ENCODE peak calls at places on chromosomes 3 and 15, in six cellular contexts. L, F, A, Y, U and I are unnamed samples.

GRCh38 chr15:89777073-89777820 is 1.1 kb downstream of the MESP2 start:
- DNase-seq in A (no peak), Y (no peak), L (no peak), U (no peak), F (no peak), I (no peak)

GRCh38 chr15:84894743-84895425 is 10.4 kb downstream of the SLC28A1 start:
- DNase-seq in A (no peak), Y (no peak), L (no peak), F (no peak), U (no peak), I (no peak)

GRCh38 chr3:72977463-72977862 is 19.1 kb upstream of the PPP4R2 start:
- DNase-seq in F (no peak), U (no peak), A (no peak), Y (no peak), L (no peak), I (no peak)

GRCh38 chr3:159499031-159499793 is 489.4 kb upstream of the IL12A start:
- DNase-seq in Y (no peak), A (no peak), U (no peak), F (no peak), L (no peak), I (no peak)

GRCh38 chr15:44092221-44092620 is 102.8 kb downstream of the FRMD5 start:
- DNase-seq in U (no peak), Y (no peak), A (no peak), L (no peak), F (no peak), I (no peak)

GRCh38 chr3:29484633-29485032 is 203.8 kb downstream of the RBMS3 start:
- DNase-seq in L (no peak), Y (no peak), F (no peak), A (no peak), U (no peak), I (no peak)

GRCh38 chr3:127886276-127886862 is 28.7 kb upstream of the KBTBD12 start:
- DNase-seq in F (no peak), L (no peak), A (no peak), U (no peak), Y (no peak), I (no peak)

GRCh38 chr3:18046531-18046930 is 304.1 kb upstream of the TBC1D5 start:
- DNase-seq in Y (no peak), U (no peak), F (no peak), A (no peak), L (no peak), I (no peak)

GRCh38 chr3:116280130-116280740 is 165.1 kb downstream of the LSAMP start:
- DNase-seq in Y (no peak), U (no peak), F (no peak), L (no peak), A (no peak), I (no peak)

GRCh38 chr3:101850327-101851048 is 1.2 kb downstream of the NFKBIZ start:
- DNase-seq in F (peak; percentile 65), U (no peak), A (no peak), Y (no peak), L (peak; percentile 51), I (peak; percentile 53)

GRCh38 chr3:122281891-122282290 is 43.2 kb upstream of the CSTA start:
- DNase-seq in A (no peak), U (no peak), L (no peak), F (no peak), Y (no peak), I (no peak)

GRCh38 chr15:48366574-48367312 is 35.5 kb downstream of the DUT start:
- DNase-seq in F (no peak), Y (no peak), L (no peak), U (no peak), A (peak; percentile 6), I (no peak)

GRCh38 chr15:52031542-52031941 is 12.5 kb downstream of the MAPK6 start:
- DNase-seq in L (no peak), U (no peak), Y (no peak), A (no peak), F (no peak), I (no peak)

GRCh38 chr3:136070953-136071949 is 105.7 kb downstream of the PPP2R3A start:
- DNase-seq in F (no peak), Y (no peak), L (peak; percentile 2), A (no peak), U (no peak), I (peak; percentile 35)

GRCh38 chr3:195040773-195041520 is 230.0 kb downstream of the XXYLT1 start:
- DNase-seq in Y (peak; percentile 44), L (no peak), U (no peak), A (peak; percentile 55), F (no peak), I (no peak)

GRCh38 chr3:71488391-71488809 is 95.1 kb downstream of the FOXP1 start:
- DNase-seq in U (no peak), F (no peak), Y (no peak), L (no peak), A (no peak), I (peak; percentile 58)
- H2AFZ ChIP-seq in U (no peak overlapping the region), F (no peak overlapping the region), Y (no peak overlapping the region), L (no peak overlapping the region), A (no peak overlapping the region), I (no peak overlapping the region)

GRCh38 chr15:67121725-67122600 is 56.6 kb downstream of the SMAD3 start:
- DNase-seq in L (no peak), U (no peak), A (no peak), Y (no peak), F (no peak), I (no peak)

GRCh38 chr15:67118808-67119207 is 53.4 kb downstream of the SMAD3 start:
- DNase-seq in Y (no peak), L (peak; percentile 50), F (no peak), A (no peak), U (no peak), I (no peak)

GRCh38 chr15:67119238-67119846 is 53.9 kb downstream of the SMAD3 start:
- DNase-seq in A (no peak), Y (no peak), L (no peak), F (no peak), U (no peak), I (no peak)

GRCh38 chr15:67120009-67120838 is 54.8 kb downstream of the SMAD3 start:
- DNase-seq in L (no peak), A (no peak), F (no peak), Y (no peak), U (no peak), I (peak; percentile 48)

GRCh38 chr15:67120839-67121540 is 55.6 kb downstream of the SMAD3 start:
- DNase-seq in L (peak; percentile 47), Y (no peak), F (peak; percentile 51), A (no peak), U (no peak), I (peak; percentile 98)
- TF ChIP-seq POLR2AphosphoS5 in L (no peak), Y (peak; percentile 14), F (peak; percentile 55), A (no peak), U (no peak), I (peak; percentile 84)

GRCh38 chr3:153055779-153056178 is 106.2 kb upstream of the RAP2B start:
- DNase-seq in Y (no peak), U (no peak), F (no peak), A (no peak), L (no peak), I (no peak)
- TF ChIP-seq POLR2A in Y (no peak), U (no peak), F (no peak), A (no peak), L (no peak), I (no peak)

GRCh38 chr3:42014949-42015533 is 53.1 kb upstream of the ULK4 start:
- DNase-seq in A (peak; percentile 85), F (no peak), U (no peak), L (peak; percentile 33), Y (no peak), I (peak; percentile 66)

GRCh38 chr3:42012935-42013651 is 51.2 kb upstream of the ULK4 start:
- DNase-seq in L (peak; percentile 87), F (peak; percentile 86), U (no peak), A (peak; percentile 37), Y (peak; percentile 18), I (peak; percentile 72)

GRCh38 chr3:42014443-42014945 is 52.6 kb upstream of the ULK4 start:
- DNase-seq in Y (no peak), U (no peak), L (peak; percentile 45), F (no peak), A (no peak), I (peak; percentile 57)

GRCh38 chr3:42012378-42012934 is 50.6 kb upstream of the ULK4 start:
- DNase-seq in U (no peak), F (no peak), A (no peak), L (no peak), Y (no peak), I (no peak)

DNA sequence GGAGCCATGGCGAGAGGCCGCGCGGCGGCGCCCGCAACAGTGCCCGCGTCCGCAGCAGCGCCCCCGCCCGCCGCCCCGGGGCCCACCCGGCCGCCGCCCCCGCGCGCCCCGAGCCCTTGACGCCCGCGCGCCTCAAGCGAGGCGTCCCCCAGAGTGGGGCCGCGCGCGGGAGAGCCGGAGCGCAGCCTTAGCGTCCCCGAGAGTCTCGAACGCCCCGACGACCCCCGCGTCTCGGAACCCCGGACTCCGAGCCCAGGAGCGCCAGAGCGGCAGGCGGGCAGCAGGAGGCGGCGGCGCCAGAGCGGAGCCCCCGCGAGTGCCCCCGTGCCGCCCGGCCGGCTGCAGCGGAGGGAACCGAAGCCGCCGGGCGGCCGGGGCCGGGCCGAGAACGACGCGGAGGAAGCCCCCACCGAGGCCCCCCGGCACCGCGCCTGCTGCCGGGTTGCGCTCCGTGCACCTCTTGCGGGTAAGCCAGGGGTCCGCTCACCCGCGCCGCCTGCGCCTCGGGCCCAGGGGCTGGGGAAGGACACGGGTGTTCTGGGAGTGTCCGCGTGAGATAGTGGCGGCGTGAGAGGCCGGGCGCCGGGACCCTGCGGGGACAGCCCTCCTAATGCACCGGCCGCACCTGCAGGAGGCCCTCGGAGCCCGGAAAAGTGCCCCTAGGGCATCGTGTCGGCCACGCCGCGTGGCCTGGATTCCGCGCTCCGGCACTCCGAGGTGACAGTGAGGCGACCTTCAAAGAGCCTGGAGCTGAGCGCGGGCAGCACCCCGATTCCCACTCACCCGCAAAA is 51.9 kb upstream of the ULK4 start:
- DNase-seq in L (peak; percentile 45), Y (no peak), A (no peak), U (no peak), F (no peak), I (no peak)
- H2AFZ ChIP-seq in L (peak overlapping the region; percentile 79), Y (no peak overlapping the region), A (no peak overlapping the region), U (no peak overlapping the region), F (peak overlapping the region; percentile 3), I (peak overlapping the region; percentile 33)

GRCh38 chr3:118102737-118103136 is 931.9 kb downstream of the IGSF11 start:
- DNase-seq in F (no peak), Y (no peak), L (no peak), U (no peak), A (no peak), I (no peak)

GRCh38 chr3:118098818-118099217 is 935.8 kb downstream of the IGSF11 start:
- DNase-seq in Y (no peak), L (no peak), U (no peak), A (no peak), F (no peak), I (no peak)

GRCh38 chr3:118097226-118097625 is 937.4 kb downstream of the IGSF11 start:
- DNase-seq in A (no peak), U (no peak), Y (no peak), F (no peak), L (no peak), I (no peak)

GRCh38 chr3:118101891-118102290 is 932.8 kb downstream of the IGSF11 start:
- DNase-seq in F (no peak), Y (no peak), A (no peak), U (no peak), L (no peak), I (no peak)

GRCh38 chr3:118097660-118098059 is 937.0 kb downstream of the IGSF11 start:
- DNase-seq in Y (no peak), U (no peak), F (no peak), L (no peak), A (no peak), I (no peak)
- TF ChIP-seq POLR2AphosphoS5 in Y (no peak), U (no peak), F (no peak), L (no peak), A (no peak), I (no peak)

GRCh38 chr3:23762214-23763039 is 43.3 kb upstream of the UBE2E1 start:
- DNase-seq in U (no peak), A (no peak), F (peak; percentile 85), Y (no peak), L (no peak), I (no peak)
- TF ChIP-seq POLR2A in U (no peak), A (no peak), F (no peak), Y (no peak), L (no peak), I (no peak)